ENCODE peak calls at places on chromosomes 6 and 20, in five cellular contexts. V is A549, I is K562, R is GM12878, N is HepG2. C is an unnamed sample.

GRCh38 chr6:50689210-50689609 is 24.1 kb upstream of the TFAP2D start:
- DNase-seq in R (no peak), N (no peak), I (no peak), V (no peak), C (no peak)

GRCh38 chr6:111782887-111783286 is 90.4 kb downstream of the FYN start:
- DNase-seq in I (no peak), R (no peak), V (no peak), N (no peak), C (peak)

GRCh38 chr6:118578617-118579016 is 30.5 kb downstream of the PLN start:
- DNase-seq in I (no peak), R (no peak), V (no peak), N (no peak), C (no peak)

GRCh38 chr6:117668736-117669135 is 6.5 kb upstream of the NUS1 start:
- DNase-seq in I (no peak), V (no peak), N (no peak), R (no peak), C (no peak)

GRCh38 chr6:43934803-43935602 is 165.0 kb downstream of the VEGFA start:
- DNase-seq in N (no peak), V (no peak), I (no peak), R (no peak), C (no peak)

GRCh38 chr20:1950836-1951235 is 43.0 kb downstream of the PDYN start:
- DNase-seq in R (no peak), I (no peak), V (no peak), N (no peak), C (no peak)

GRCh38 chr6:111487656-111488055 is 4.6 kb upstream of the REV3L start:
- DNase-seq in V (no peak), I (no peak), N (no peak), R (peak), C (no peak)

GRCh38 chr6:137823826-137824501 is 43.1 kb upstream of the TNFAIP3 start:
- DNase-seq in R (no peak), V (peak), N (no peak), I (peak), C (no peak)

GRCh38 chr6:156538875-156539660 is 238.1 kb upstream of the ARID1B start:
- DNase-seq in R (no peak), V (no peak), N (no peak), I (no peak), C (no peak)

GRCh38 chr20:52923123-52923543 is 49.0 kb upstream of the TSHZ2 start:
- DNase-seq in I (no peak), N (no peak), V (no peak), R (no peak), C (no peak)

GRCh38 chr6:158757753-158758090 is 61.4 kb downstream of the EZR start:
- DNase-seq in I (no peak), R (no peak), N (no peak), V (no peak), C (no peak)

GRCh38 chr6:95209007-95209406 is 368.3 kb upstream of the MANEA start:
- DNase-seq in N (no peak), V (no peak), R (no peak), I (no peak), C (no peak)

GRCh38 chr6:130473886-130474285 is 108.1 kb downstream of the TMEM200A start:
- DNase-seq in R (no peak), N (no peak), I (no peak), V (no peak), C (no peak)

GRCh38 chr6:124459268-124459667 is 503.0 kb upstream of the RNF217 start:
- DNase-seq in N (no peak), R (no peak), I (no peak), V (no peak), C (no peak)

GRCh38 chr6:109397020-109397419 is 14.8 kb upstream of the CD164 start:
- DNase-seq in I (peak), R (no peak), N (no peak), V (peak), C (peak)

GRCh38 chr6:106530502-106530901 is 98.8 kb downstream of the RTN4IP1 start:
- DNase-seq in I (no peak), N (no peak), V (no peak), R (no peak), C (peak)

GRCh38 chr6:24882835-24883555 is 52.8 kb downstream of the RIPOR2 start:
- DNase-seq in R (no peak), N (no peak), V (no peak), I (no peak), C (no peak)

GRCh38 chr6:13404115-13404891 is 76.0 kb upstream of the TBC1D7 start:
- DNase-seq in N (no peak), I (no peak), R (no peak), V (no peak), C (peak)

GRCh38 chr6:67560068-67560467 is 1075.0 kb upstream of the ADGRB3 start:
- DNase-seq in R (no peak), N (no peak), I (peak), V (no peak), C (no peak)

GRCh38 chr6:67563671-67564070 is 1071.4 kb upstream of the ADGRB3 start:
- DNase-seq in N (no peak), I (no peak), V (no peak), R (no peak), C (no peak)

GRCh38 chr6:67558985-67559384 is 1076.1 kb upstream of the ADGRB3 start:
- DNase-seq in R (no peak), I (no peak), N (no peak), V (no peak), C (peak)
- TF ChIP-seq MYC in R (no peak), I (no peak), N (no peak), V (no peak), C (no peak)

GRCh38 chr6:150652848-150653613 is 53.3 kb downstream of the PLEKHG1 start:
- DNase-seq in N (no peak), I (no peak), R (no peak), V (no peak), C (no peak)
- H3K27ac ChIP-seq in N (no peak), I (no peak), R (no peak), V (no peak), C (no peak)

GRCh38 chr20:31909253-31910070 is 39.0 kb downstream of the TTLL9 start:
- DNase-seq in R (no peak), N (no peak), I (no peak), V (no peak), C (no peak)

GRCh38 chr20:31906001-31906400 is 35.6 kb downstream of the TTLL9 start:
- DNase-seq in I (no peak), R (no peak), N (no peak), V (no peak), C (no peak)

GRCh38 chr20:31907046-31907445 is 36.6 kb downstream of the TTLL9 start:
- DNase-seq in R (no peak), I (no peak), N (no peak), V (no peak), C (no peak)

GRCh38 chr20:31908424-31908823 is 38.0 kb downstream of the TTLL9 start:
- DNase-seq in N (no peak), R (no peak), V (no peak), I (no peak), C (no peak)

GRCh38 chr20:31908016-31908415 is 37.6 kb downstream of the TTLL9 start:
- DNase-seq in I (no peak), R (no peak), N (no peak), V (no peak), C (no peak)
- TF ChIP-seq MYC in I (no peak), R (no peak), N (no peak), V (no peak), C (no peak)

GRCh38 chr6:131728296-131728939 is 17.6 kb upstream of the CTAGE9 start:
- DNase-seq in R (no peak), N (no peak), I (no peak), V (no peak), C (no peak)

GRCh38 chr6:131727868-131728267 is 17.1 kb upstream of the CTAGE9 start:
- DNase-seq in R (no peak), I (no peak), N (peak), V (no peak), C (no peak)

GRCh38 chr6:131729550-131729949 is 18.7 kb upstream of the CTAGE9 start:
- DNase-seq in V (no peak), R (no peak), I (no peak), N (no peak), C (no peak)

GRCh38 chr6:131730264-131730663 is 19.4 kb upstream of the CTAGE9 start:
- DNase-seq in I (no peak), R (no peak), V (no peak), N (no peak), C (no peak)

GRCh38 chr6:131727467-131727866 is 16.6 kb upstream of the CTAGE9 start:
- DNase-seq in R (no peak), V (no peak), N (no peak), I (no peak), C (no peak)
- H3K27ac ChIP-seq in R (no peak), V (no peak), N (peak), I (no peak), C (no peak)

GRCh38 chr20:62696431-62696957 is 12.1 kb upstream of the NTSR1 start:
- DNase-seq in N (no peak), I (no peak), R (peak), V (no peak), C (no peak)

GRCh38 chr20:62696999-62697398 is 11.6 kb upstream of the NTSR1 start:
- DNase-seq in R (no peak), N (no peak), I (no peak), V (no peak), C (no peak)

GRCh38 chr20:62698231-62698630 is 10.4 kb upstream of the NTSR1 start:
- DNase-seq in V (no peak), I (no peak), R (no peak), N (no peak), C (no peak)

GRCh38 chr20:62695448-62696414 is 12.9 kb upstream of the NTSR1 start:
- DNase-seq in V (no peak), R (no peak), I (no peak), N (no peak), C (no peak)

GRCh38 chr20:62697468-62697912 is 11.1 kb upstream of the NTSR1 start:
- DNase-seq in I (no peak), N (no peak), R (no peak), V (no peak), C (no peak)
- TF ChIP-seq MYC in I (no peak), N (no peak), R (no peak), V (no peak), C (no peak)

C was measured in endothelial cell of umbilical vein.